ENCODE peak calls at places on chromosomes 2 and 18, in five cellular contexts. L is fibroblast of lung, Y is uterus, H is PC-9, X is right atrium auricular region. R is an unnamed sample.

GRCh38 chr2:176428943-176429469 is 159.8 kb downstream of the MTX2 start:
- DNase-seq in L (no peak), X (no peak), Y (no peak), H (no peak), R (no peak)

GRCh38 chr2:95353055-95353575 is 49.4 kb upstream of the FAHD2A start:
- DNase-seq in Y (no peak), X (no peak), H (no peak), L (no peak), R (peak)

GRCh38 chr2:111200333-111200879 is 79.7 kb downstream of the BCL2L11 start:
- DNase-seq in L (no peak), X (no peak), Y (no peak), H (no peak), R (no peak)

GRCh38 chr2:222982010-222982908 is 69.7 kb upstream of the KCNE4 start:
- DNase-seq in Y (peak), L (peak), H (peak), X (peak), R (no peak)

GRCh38 chr2:70583091-70583490 is 29.5 kb upstream of the TGFA start:
- DNase-seq in H (no peak), X (no peak), Y (no peak), L (no peak), R (no peak)

GRCh38 chr2:85589982-85590791 is 5.4 kb upstream of the RNF181 start:
- DNase-seq in H (no peak), Y (no peak), L (peak), X (peak), R (peak)

GRCh38 chr2:1707771-1708351 is 36.5 kb downstream of the PXDN start:
- DNase-seq in H (no peak), L (peak), Y (peak), X (peak), R (peak)

GRCh38 chr2:48169066-48169724 is 262.9 kb upstream of the FBXO11 start:
- DNase-seq in L (no peak), Y (no peak), X (no peak), H (no peak), R (no peak)

GRCh38 chr18:48866028-48866733 is 84.6 kb downstream of the SMAD7 start:
- DNase-seq in L (peak), Y (no peak), X (no peak), H (no peak), R (no peak)

GRCh38 chr2:25082002-25082622 is 40.2 kb downstream of the EFR3B start:
- DNase-seq in Y (no peak), H (no peak), L (no peak), X (no peak), R (no peak)

GRCh38 chr2:45889053-45889452 is 237.6 kb downstream of the PRKCE start:
- DNase-seq in H (no peak), X (no peak), L (peak), Y (no peak), R (no peak)

GRCh38 chr2:88950010-88950409 is 258.5 kb downstream of the RPIA start:
- DNase-seq in L (no peak), Y (no peak), X (no peak), H (no peak), R (no peak)

GRCh38 chr2:44916291-44916690 is 25.2 kb upstream of the SIX3 start:
- DNase-seq in X (no peak), H (no peak), L (no peak), Y (no peak), R (no peak)

GRCh38 chr2:133525751-133526467 is 42.4 kb downstream of the NCKAP5 start:
- DNase-seq in L (no peak), Y (no peak), X (no peak), H (no peak), R (no peak)

GRCh38 chr2:219058541-219059374 is 2.0 kb downstream of the IHH start:
- DNase-seq in H (no peak), L (peak), Y (no peak), X (no peak), R (peak)

GRCh38 chr2:212330263-212330662 is 208.3 kb downstream of the ERBB4 start:
- DNase-seq in L (no peak), X (no peak), Y (no peak), H (no peak), R (peak)

GRCh38 chr2:200781626-200782025 is 30.1 kb upstream of the BZW1 start:
- DNase-seq in L (no peak), Y (no peak), H (peak), X (no peak), R (no peak)

GRCh38 chr2:111024496-111024895 is 96.2 kb upstream of the BCL2L11 start:
- DNase-seq in X (no peak), H (no peak), L (no peak), Y (no peak), R (no peak)

GRCh38 chr2:157441072-157441454 is 2.8 kb downstream of the CYTIP start:
- DNase-seq in X (no peak), L (no peak), H (no peak), Y (no peak), R (no peak)

GRCh38 chr2:219492575-219492974 is 6.1 kb upstream of the GMPPA start:
- DNase-seq in L (no peak), X (no peak), H (no peak), Y (no peak), R (no peak)

GRCh38 chr18:45171575-45172225 is 443.6 kb upstream of the SLC14A2 start:
- DNase-seq in X (no peak), L (peak), Y (peak), H (no peak), R (no peak)
- H3K27ac ChIP-seq in X (no peak), L (no peak), Y (peak), H (no peak), R (no peak)

GRCh38 chr2:241582806-241583205 is 24.3 kb downstream of the BOK start:
- DNase-seq in Y (no peak), X (no peak), L (no peak), H (no peak), R (no peak)

GRCh38 chr2:241592126-241592845 is 33.7 kb downstream of the BOK start:
- DNase-seq in L (no peak), H (no peak), X (no peak), Y (no peak), R (no peak)

GRCh38 chr2:241584446-241584845 is 25.9 kb downstream of the BOK start:
- DNase-seq in X (no peak), H (peak), Y (no peak), L (peak), R (no peak)

GRCh38 chr2:241582328-241582727 is 23.8 kb downstream of the BOK start:
- DNase-seq in X (no peak), Y (no peak), H (no peak), L (no peak), R (no peak)

GRCh38 chr2:241586564-241587264 is 28.2 kb downstream of the BOK start:
- DNase-seq in L (no peak), X (no peak), Y (no peak), H (no peak), R (no peak)
- H3K4me3 ChIP-seq in L (no peak), X (no peak), Y (no peak), H (no peak), R (no peak)

DNA sequence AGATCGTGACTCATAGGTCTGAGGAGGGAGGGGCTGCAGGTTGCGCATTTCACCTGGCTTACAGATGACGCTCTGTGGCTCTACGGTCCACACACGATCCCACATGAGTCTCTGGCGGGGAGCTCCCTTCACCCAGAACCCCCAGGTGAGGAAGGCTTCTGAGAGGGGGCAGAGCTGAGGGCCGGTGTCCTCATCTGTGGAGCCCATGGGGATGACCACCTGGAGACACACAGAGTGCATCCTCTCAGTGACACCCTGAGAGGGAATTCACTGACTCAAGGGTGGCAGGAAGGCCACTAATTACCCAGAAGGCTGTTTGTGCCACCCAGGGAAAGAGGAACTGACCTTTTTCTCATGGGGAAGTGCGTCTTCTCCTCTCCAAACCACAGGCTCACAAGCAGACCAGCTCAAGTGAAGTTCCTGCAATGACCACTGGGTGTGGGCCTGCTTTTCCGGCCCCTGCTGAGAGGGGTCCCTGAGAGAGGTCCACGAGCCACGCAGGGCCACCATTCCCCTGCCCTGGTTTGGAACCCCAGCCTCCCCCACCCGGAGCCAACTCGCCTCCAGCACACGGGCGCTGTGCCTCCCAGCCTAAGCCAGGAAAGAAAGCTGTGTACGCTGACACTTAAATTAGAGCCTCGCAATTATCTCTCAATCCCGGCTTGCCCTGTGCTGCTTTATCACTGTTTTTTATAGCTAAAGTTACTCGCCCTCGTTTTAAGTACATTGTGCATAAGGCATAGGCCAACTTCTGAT is 114.1 kb downstream of the BCL11A start:
- DNase-seq in H (no peak), X (no peak), Y (no peak), L (no peak), R (peak)
- TF ChIP-seq CTCF in H (peak), X (peak), Y (no peak), L (no peak), R (peak)

GRCh38 chr2:9287400-9288059 is 80.9 kb downstream of the ASAP2 start:
- DNase-seq in H (peak), L (peak), X (no peak), Y (no peak), R (no peak)
- H3K27ac ChIP-seq in H (peak), L (peak), X (no peak), Y (no peak), R (no peak)

DNA sequence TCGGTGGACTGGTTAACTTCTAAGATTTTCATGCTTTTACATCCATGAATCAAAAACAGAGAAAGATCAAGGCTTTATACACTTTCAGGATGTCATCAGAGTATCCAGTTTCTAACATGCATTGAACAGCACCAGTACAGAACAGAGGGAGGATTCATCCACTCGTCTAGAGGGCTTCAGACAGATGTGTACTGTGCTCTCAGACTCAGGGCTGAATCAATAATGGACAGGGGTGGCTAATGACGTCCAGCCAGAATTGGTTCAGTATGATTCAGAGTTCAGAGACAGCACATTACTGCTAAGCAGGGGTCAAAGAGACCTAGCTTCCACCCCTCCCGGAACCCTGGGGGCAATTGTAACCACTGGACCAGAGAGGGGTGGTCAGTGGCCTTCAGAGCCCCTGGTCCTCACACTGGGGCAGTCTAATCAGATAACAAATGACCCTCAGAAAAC is 37.3 kb downstream of the RNU4ATAC start:
- DNase-seq in X (no peak), L (peak), H (no peak), Y (no peak), R (no peak)
- H3K4me3 ChIP-seq in X (no peak), L (no peak), H (no peak), Y (no peak), R (no peak)

DNA sequence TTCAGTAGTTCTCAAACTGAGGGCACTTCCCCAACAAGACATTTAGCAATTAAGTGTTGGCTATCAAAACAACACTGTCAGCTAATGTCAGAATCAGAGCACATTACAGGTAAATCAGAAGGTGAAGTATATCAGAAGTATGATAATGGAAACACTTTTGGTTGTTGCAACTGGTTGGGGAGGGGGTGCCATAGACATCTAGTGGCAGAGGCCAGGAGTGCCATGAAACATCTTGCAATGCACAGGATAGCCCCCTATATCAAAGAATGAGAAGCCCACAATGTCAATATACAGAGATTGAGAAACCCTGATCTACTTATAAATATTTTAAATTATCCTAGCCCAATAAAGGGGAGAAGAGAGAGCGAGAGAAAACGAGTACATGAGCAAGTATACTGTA is 4.9 kb upstream of the XPO1 start:
- DNase-seq in Y (no peak), X (no peak), H (no peak), L (no peak), R (no peak)
- TF ChIP-seq CTCF in Y (no peak), X (no peak), H (peak), L (no peak), R (no peak)

GRCh38 chr2:159089543-159089942 is 121.1 kb downstream of the TANC1 start:
- DNase-seq in L (no peak), H (no peak), X (no peak), Y (no peak), R (no peak)
- H3K27ac ChIP-seq in L (no peak), H (no peak), X (peak), Y (peak), R (no peak)